ENCODE peak calls at places on chromosomes 3 and 15, in five cellular contexts. One of them, this sample, is unnamed.

GRCh38 chr3:180923561-180923960 is 11.1 kb downstream of the FXR1 start:
- DNase-seq in astrocyte: no peak
- DNase-seq in GM23338: peak
- DNase-seq in mesenchymal stem cell: no peak
- DNase-seq in IMR-90: no peak
- DNase-seq in this sample: no peak

GRCh38 chr15:52652984-52653383 is 26.2 kb downstream of the ATOSA start:
- DNase-seq in astrocyte: peak
- DNase-seq in GM23338: no peak
- DNase-seq in mesenchymal stem cell: peak
- DNase-seq in IMR-90: peak
- DNase-seq in this sample: peak

GRCh38 chr3:187610926-187611545 is 59.2 kb downstream of the SST start:
- DNase-seq in astrocyte: peak
- DNase-seq in GM23338: no peak
- DNase-seq in mesenchymal stem cell: peak
- DNase-seq in IMR-90: peak
- DNase-seq in this sample: no peak

GRCh38 chr15:88915354-88915753 is 2.2 kb upstream of the MFGE8 start:
- DNase-seq in astrocyte: no peak
- DNase-seq in GM23338: no peak
- DNase-seq in mesenchymal stem cell: no peak
- DNase-seq in IMR-90: no peak
- DNase-seq in this sample: no peak

GRCh38 chr3:119380697-119381096 is 82.7 kb downstream of the TMEM39A start:
- DNase-seq in astrocyte: no peak
- DNase-seq in GM23338: no peak
- DNase-seq in mesenchymal stem cell: peak
- DNase-seq in IMR-90: peak
- DNase-seq in this sample: no peak

GRCh38 chr3:18233987-18234716 is 191.0 kb downstream of the SATB1 start:
- DNase-seq in astrocyte: no peak
- DNase-seq in GM23338: peak
- DNase-seq in mesenchymal stem cell: no peak
- DNase-seq in IMR-90: no peak
- DNase-seq in this sample: no peak

GRCh38 chr3:67382551-67382950 is 271.9 kb downstream of the SUCLG2 start:
- DNase-seq in astrocyte: no peak
- DNase-seq in GM23338: no peak
- DNase-seq in mesenchymal stem cell: no peak
- DNase-seq in IMR-90: peak
- DNase-seq in this sample: peak

GRCh38 chr15:96337991-96338771 is 7.7 kb downstream of the NR2F2 start:
- DNase-seq in astrocyte: no peak
- DNase-seq in GM23338: peak
- DNase-seq in mesenchymal stem cell: peak
- DNase-seq in IMR-90: no peak
- DNase-seq in this sample: peak

GRCh38 chr15:71085809-71086208 is 29.5 kb upstream of the THSD4 start:
- DNase-seq in astrocyte: no peak
- DNase-seq in GM23338: peak
- DNase-seq in mesenchymal stem cell: no peak
- DNase-seq in IMR-90: no peak
- DNase-seq in this sample: no peak

GRCh38 chr3:14614189-14614588 is 37.4 kb upstream of the CCDC174 start:
- DNase-seq in astrocyte: no peak
- DNase-seq in GM23338: no peak
- DNase-seq in mesenchymal stem cell: no peak
- DNase-seq in IMR-90: no peak
- DNase-seq in this sample: no peak

GRCh38 chr15:68517285-68517711 is 61.5 kb upstream of the CORO2B start:
- DNase-seq in astrocyte: peak
- DNase-seq in GM23338: peak
- DNase-seq in mesenchymal stem cell: no peak
- DNase-seq in IMR-90: no peak
- DNase-seq in this sample: peak

GRCh38 chr3:129549006-129549800 is 6.2 kb downstream of the H1-8 start:
- DNase-seq in astrocyte: peak
- DNase-seq in GM23338: no peak
- DNase-seq in mesenchymal stem cell: peak
- DNase-seq in IMR-90: peak
- DNase-seq in this sample: no peak

GRCh38 chr3:128736598-128736997 is 10.6 kb downstream of the RAB7A start:
- DNase-seq in astrocyte: peak
- DNase-seq in GM23338: no peak
- DNase-seq in mesenchymal stem cell: peak
- DNase-seq in IMR-90: peak
- DNase-seq in this sample: peak

GRCh38 chr15:100124936-100125626 is 216.7 kb downstream of the ADAMTS17 start:
- DNase-seq in astrocyte: no peak
- DNase-seq in GM23338: no peak
- DNase-seq in mesenchymal stem cell: no peak
- DNase-seq in IMR-90: no peak
- DNase-seq in this sample: no peak

GRCh38 chr3:168156479-168156878 is 60.8 kb upstream of the GOLIM4 start:
- DNase-seq in astrocyte: no peak
- DNase-seq in GM23338: no peak
- DNase-seq in mesenchymal stem cell: no peak
- DNase-seq in IMR-90: no peak
- DNase-seq in this sample: no peak

GRCh38 chr15:74333662-74334061 is 33.8 kb downstream of the CYP11A1 start:
- DNase-seq in astrocyte: no peak
- DNase-seq in GM23338: no peak
- DNase-seq in mesenchymal stem cell: no peak
- DNase-seq in IMR-90: no peak
- DNase-seq in this sample: no peak

GRCh38 chr3:52557011-52557410 is 20.6 kb downstream of the UQCC5 start:
- DNase-seq in astrocyte: no peak
- DNase-seq in GM23338: no peak
- DNase-seq in mesenchymal stem cell: no peak
- DNase-seq in IMR-90: no peak
- DNase-seq in this sample: no peak

GRCh38 chr3:46845860-46846623 is 17.2 kb downstream of the MYL3 start:
- DNase-seq in astrocyte: peak
- DNase-seq in GM23338: peak
- DNase-seq in mesenchymal stem cell: peak
- DNase-seq in IMR-90: peak
- DNase-seq in this sample: peak

GRCh38 chr15:63188247-63188936 is 1.0 kb upstream of the RAB8B start:
- DNase-seq in astrocyte: no peak
- DNase-seq in GM23338: no peak
- DNase-seq in mesenchymal stem cell: no peak
- DNase-seq in IMR-90: no peak
- DNase-seq in this sample: no peak

GRCh38 chr3:55609230-55610100 is 122.4 kb upstream of the WNT5A start:
- DNase-seq in astrocyte: no peak
- DNase-seq in GM23338: peak
- DNase-seq in mesenchymal stem cell: no peak
- DNase-seq in IMR-90: no peak
- DNase-seq in this sample: no peak

GRCh38 chr3:119304201-119304713 is 10.1 kb downstream of the ARHGAP31 start:
- DNase-seq in astrocyte: peak
- DNase-seq in GM23338: no peak
- DNase-seq in mesenchymal stem cell: peak
- DNase-seq in IMR-90: peak
- DNase-seq in this sample: peak

GRCh38 chr15:50883903-50884302 is 24.6 kb upstream of the AP4E1 start:
- DNase-seq in astrocyte: peak
- DNase-seq in GM23338: no peak
- DNase-seq in mesenchymal stem cell: peak
- DNase-seq in IMR-90: peak
- DNase-seq in this sample: peak

GRCh38 chr3:139204756-139205155 is 139.1 kb upstream of the MRPS22 start:
- DNase-seq in astrocyte: no peak
- DNase-seq in GM23338: no peak
- DNase-seq in mesenchymal stem cell: peak
- DNase-seq in IMR-90: peak
- DNase-seq in this sample: no peak

GRCh38 chr15:89019436-89019835 is 68.8 kb upstream of the ABHD2 start:
- DNase-seq in astrocyte: no peak
- DNase-seq in GM23338: no peak
- DNase-seq in mesenchymal stem cell: no peak
- DNase-seq in IMR-90: no peak
- DNase-seq in this sample: no peak

GRCh38 chr3:73546961-73547360 is 77.8 kb downstream of the PDZRN3 start:
- DNase-seq in astrocyte: peak
- DNase-seq in GM23338: no peak
- DNase-seq in mesenchymal stem cell: peak
- DNase-seq in IMR-90: peak
- DNase-seq in this sample: peak

GRCh38 chr3:123719785-123720531 is 135.1 kb upstream of the HACD2 start:
- DNase-seq in astrocyte: no peak
- DNase-seq in GM23338: no peak
- DNase-seq in mesenchymal stem cell: no peak
- DNase-seq in IMR-90: no peak
- DNase-seq in this sample: no peak

GRCh38 chr15:65409284-65409631 is 13.5 kb downstream of the IGDCC4 start:
- DNase-seq in astrocyte: peak
- DNase-seq in GM23338: no peak
- DNase-seq in mesenchymal stem cell: peak
- DNase-seq in IMR-90: peak
- DNase-seq in this sample: peak

GRCh38 chr15:63902671-63903035 is 68.9 kb upstream of the HERC1 start:
- DNase-seq in astrocyte: no peak
- DNase-seq in GM23338: no peak
- DNase-seq in mesenchymal stem cell: no peak
- DNase-seq in IMR-90: no peak
- DNase-seq in this sample: no peak

DNA sequence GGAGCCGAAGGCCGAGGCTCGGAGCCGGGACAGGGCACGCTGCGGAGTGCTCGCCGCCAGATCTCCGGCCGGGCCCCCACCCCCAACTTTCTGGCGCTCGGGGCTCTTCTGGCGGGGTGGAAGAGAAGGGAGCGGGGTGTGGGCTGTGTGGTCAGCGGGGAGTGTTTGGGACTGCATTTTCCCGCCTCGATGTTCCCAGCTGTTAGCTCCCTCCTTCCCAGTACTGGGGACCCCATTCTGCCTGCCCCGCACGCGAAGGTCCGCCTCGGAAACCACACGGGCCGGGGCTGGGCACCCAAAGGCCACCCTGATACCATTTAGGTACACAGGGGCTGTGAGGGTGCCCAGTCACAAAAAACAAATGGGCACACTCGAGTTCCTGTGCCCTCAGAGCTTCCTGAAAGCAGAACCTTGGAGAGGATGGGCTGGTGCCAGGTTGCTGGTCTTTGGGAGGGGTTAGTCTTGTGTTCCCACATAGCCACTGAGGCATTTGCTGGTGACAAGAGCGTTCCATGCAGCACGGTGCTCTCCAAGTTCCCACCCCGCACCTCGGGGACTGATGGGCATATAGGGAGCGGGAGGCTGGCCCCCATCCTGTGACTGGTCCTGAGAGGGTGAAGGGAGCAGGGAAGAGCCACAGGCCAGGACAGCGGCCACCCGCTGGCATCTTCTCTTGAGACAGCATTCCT is 621 bp downstream of the TYRO3 start:
- DNase-seq in astrocyte: no peak
- DNase-seq in GM23338: no peak
- DNase-seq in mesenchymal stem cell: peak
- DNase-seq in IMR-90: no peak
- DNase-seq in this sample: no peak
- H2AFZ ChIP-seq in astrocyte: peak
- H2AFZ ChIP-seq in GM23338: peak
- H2AFZ ChIP-seq in mesenchymal stem cell: no peak
- H2AFZ ChIP-seq in IMR-90: peak
- H2AFZ ChIP-seq in this sample: peak

GRCh38 chr3:153320585-153321128 is 158.6 kb downstream of the RAP2B start:
- DNase-seq in astrocyte: no peak
- DNase-seq in GM23338: no peak
- DNase-seq in mesenchymal stem cell: no peak
- DNase-seq in IMR-90: no peak
- DNase-seq in this sample: no peak
- H2AFZ ChIP-seq in astrocyte: no peak
- H2AFZ ChIP-seq in GM23338: no peak
- H2AFZ ChIP-seq in mesenchymal stem cell: no peak
- H2AFZ ChIP-seq in IMR-90: no peak
- H2AFZ ChIP-seq in this sample: no peak

GRCh38 chr3:141015486-141015885 is 35.7 kb upstream of the SPSB4 start:
- DNase-seq in astrocyte: peak
- DNase-seq in GM23338: no peak
- DNase-seq in mesenchymal stem cell: no peak
- DNase-seq in IMR-90: no peak
- DNase-seq in this sample: no peak

GRCh38 chr3:141020139-141020940 is 30.8 kb upstream of the SPSB4 start:
- DNase-seq in astrocyte: peak
- DNase-seq in GM23338: no peak
- DNase-seq in mesenchymal stem cell: no peak
- DNase-seq in IMR-90: no peak
- DNase-seq in this sample: peak

GRCh38 chr3:141021261-141021660 is 29.9 kb upstream of the SPSB4 start:
- DNase-seq in astrocyte: peak
- DNase-seq in GM23338: no peak
- DNase-seq in mesenchymal stem cell: no peak
- DNase-seq in IMR-90: no peak
- DNase-seq in this sample: peak

DNA sequence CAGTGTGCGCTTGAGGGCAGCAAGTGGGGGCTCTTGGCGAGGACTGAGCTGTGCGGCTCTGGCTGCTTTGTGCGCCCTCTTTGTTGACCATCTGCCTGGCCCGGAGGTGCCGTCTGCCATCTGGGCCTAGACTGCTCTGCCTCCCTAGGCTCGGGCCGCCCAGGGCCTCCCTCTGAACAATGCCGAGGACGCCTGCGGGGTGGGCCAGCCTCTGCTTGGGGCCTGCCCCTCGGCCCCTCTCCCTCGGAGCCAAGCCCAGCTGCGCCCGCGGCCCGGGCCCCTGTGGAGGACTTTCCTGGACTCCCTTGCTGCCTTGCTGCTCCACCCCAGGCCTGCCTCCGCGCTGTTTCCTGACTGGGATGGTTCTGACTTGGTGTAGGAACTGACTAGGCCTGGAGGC is 31.9 kb upstream of the SPSB4 start:
- DNase-seq in astrocyte: no peak
- DNase-seq in GM23338: no peak
- DNase-seq in mesenchymal stem cell: no peak
- DNase-seq in IMR-90: no peak
- DNase-seq in this sample: no peak
- H2AFZ ChIP-seq in astrocyte: no peak
- H2AFZ ChIP-seq in GM23338: peak
- H2AFZ ChIP-seq in mesenchymal stem cell: no peak
- H2AFZ ChIP-seq in IMR-90: no peak
- H2AFZ ChIP-seq in this sample: no peak

DNA sequence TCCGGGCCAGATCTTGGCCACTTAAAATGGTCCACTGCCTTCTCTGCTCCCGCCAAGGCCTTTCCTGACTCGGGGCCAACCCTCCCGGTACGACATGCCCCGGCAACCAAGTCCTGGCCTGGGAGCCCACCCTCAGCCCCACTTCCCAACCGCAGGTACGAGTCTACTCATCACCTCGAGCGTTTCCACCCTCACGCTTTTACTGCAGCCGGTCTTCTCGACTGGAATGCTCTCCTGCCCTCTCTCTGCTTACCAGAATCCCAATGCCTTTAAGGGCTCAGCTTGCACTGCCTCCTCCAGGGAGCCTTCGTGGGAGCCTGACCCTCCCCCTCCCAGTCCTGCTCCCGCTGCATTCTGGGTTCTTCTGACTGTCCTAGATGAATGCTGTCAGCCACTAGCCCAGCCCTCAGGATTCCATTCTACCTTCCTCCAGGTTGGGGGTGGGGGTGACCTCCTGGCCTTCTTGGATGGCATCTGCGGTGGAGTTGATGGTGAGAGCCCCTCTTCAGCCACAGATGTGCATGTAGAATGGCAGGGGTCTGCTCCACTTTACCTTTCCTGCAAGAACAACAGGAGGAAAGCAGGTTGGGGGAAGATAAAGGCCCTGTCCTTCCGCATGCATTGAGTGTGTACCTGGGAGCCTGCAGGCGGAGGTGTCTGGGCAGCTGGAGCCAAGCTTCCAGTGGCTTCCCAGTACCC is 1.1 kb upstream of the CSRNP1 start:
- DNase-seq in astrocyte: no peak
- DNase-seq in GM23338: peak
- DNase-seq in mesenchymal stem cell: peak
- DNase-seq in IMR-90: no peak
- DNase-seq in this sample: peak
- H2AFZ ChIP-seq in astrocyte: peak
- H2AFZ ChIP-seq in GM23338: peak
- H2AFZ ChIP-seq in mesenchymal stem cell: no peak
- H2AFZ ChIP-seq in IMR-90: peak
- H2AFZ ChIP-seq in this sample: no peak

This sample was measured in fibroblast of lung.